ENCODE peak calls at places on chromosomes 1 and 21, in six cellular contexts. One of them, this sample, is unnamed.

GRCh38 chr1:87226341-87226760 is 102.3 kb upstream of the LMO4 start:
- DNase-seq in upper lobe of right lung: peak
- DNase-seq in DMS153: no peak
- DNase-seq in glutamatergic neuron: no peak
- DNase-seq in mammary epithelial cell: peak
- DNase-seq in psoas muscle: peak
- DNase-seq in this sample: no peak

GRCh38 chr21:27380303-27380702 is 413.4 kb upstream of the ADAMTS5 start:
- DNase-seq in upper lobe of right lung: no peak
- DNase-seq in DMS153: no peak
- DNase-seq in glutamatergic neuron: no peak
- DNase-seq in mammary epithelial cell: no peak
- DNase-seq in psoas muscle: no peak
- DNase-seq in this sample: no peak

GRCh38 chr1:212981025-212981495 is 30.7 kb downstream of the VASH2 start:
- DNase-seq in upper lobe of right lung: no peak
- DNase-seq in DMS153: peak
- DNase-seq in glutamatergic neuron: no peak
- DNase-seq in mammary epithelial cell: no peak
- DNase-seq in psoas muscle: peak
- DNase-seq in this sample: no peak

GRCh38 chr1:110118636-110119396 is 6.6 kb downstream of the UBL4B start:
- DNase-seq in upper lobe of right lung: no peak
- DNase-seq in DMS153: no peak
- DNase-seq in glutamatergic neuron: no peak
- DNase-seq in mammary epithelial cell: peak
- DNase-seq in psoas muscle: no peak
- DNase-seq in this sample: no peak

GRCh38 chr21:29405503-29406122 is 106.9 kb downstream of the BACH1 start:
- DNase-seq in upper lobe of right lung: no peak
- DNase-seq in DMS153: no peak
- DNase-seq in glutamatergic neuron: no peak
- DNase-seq in mammary epithelial cell: no peak
- DNase-seq in psoas muscle: no peak
- DNase-seq in this sample: no peak

GRCh38 chr1:53139911-53140310 is 2.5 kb downstream of the SLC1A7 start:
- DNase-seq in upper lobe of right lung: no peak
- DNase-seq in DMS153: no peak
- DNase-seq in glutamatergic neuron: no peak
- DNase-seq in mammary epithelial cell: no peak
- DNase-seq in psoas muscle: no peak
- DNase-seq in this sample: no peak

GRCh38 chr1:119452085-119452484 is 37.1 kb downstream of the HSD3B2 start:
- DNase-seq in upper lobe of right lung: no peak
- DNase-seq in DMS153: no peak
- DNase-seq in glutamatergic neuron: no peak
- DNase-seq in mammary epithelial cell: no peak
- DNase-seq in psoas muscle: no peak
- DNase-seq in this sample: no peak

GRCh38 chr1:233982827-233983518 is 78.5 kb downstream of the SLC35F3 start:
- DNase-seq in upper lobe of right lung: no peak
- DNase-seq in DMS153: no peak
- DNase-seq in glutamatergic neuron: no peak
- DNase-seq in mammary epithelial cell: peak
- DNase-seq in psoas muscle: no peak
- DNase-seq in this sample: no peak

GRCh38 chr1:3770047-3770765 is 2.3 kb upstream of the SMIM1 start:
- DNase-seq in upper lobe of right lung: no peak
- DNase-seq in DMS153: no peak
- DNase-seq in glutamatergic neuron: no peak
- DNase-seq in mammary epithelial cell: no peak
- DNase-seq in psoas muscle: peak
- DNase-seq in this sample: no peak

GRCh38 chr1:44881011-44881632 is 38.1 kb upstream of the PTCH2 start:
- DNase-seq in upper lobe of right lung: no peak
- DNase-seq in DMS153: no peak
- DNase-seq in glutamatergic neuron: no peak
- DNase-seq in mammary epithelial cell: peak
- DNase-seq in psoas muscle: no peak
- DNase-seq in this sample: no peak

GRCh38 chr1:222643603-222643936 is 25.7 kb downstream of the MIA3 start:
- DNase-seq in upper lobe of right lung: no peak
- DNase-seq in DMS153: no peak
- DNase-seq in glutamatergic neuron: peak
- DNase-seq in mammary epithelial cell: no peak
- DNase-seq in psoas muscle: no peak
- DNase-seq in this sample: no peak

GRCh38 chr1:98860314-98860713 is 144.3 kb downstream of the PLPPR5 start:
- DNase-seq in upper lobe of right lung: no peak
- DNase-seq in DMS153: no peak
- DNase-seq in glutamatergic neuron: no peak
- DNase-seq in mammary epithelial cell: no peak
- DNase-seq in psoas muscle: no peak
- DNase-seq in this sample: no peak

GRCh38 chr1:95035536-95035935 is 37.2 kb downstream of the ALG14 start:
- DNase-seq in upper lobe of right lung: no peak
- DNase-seq in DMS153: no peak
- DNase-seq in glutamatergic neuron: no peak
- DNase-seq in mammary epithelial cell: peak
- DNase-seq in psoas muscle: no peak
- DNase-seq in this sample: no peak

GRCh38 chr1:68051475-68051874 is 1.0 kb upstream of the DIRAS3 start:
- DNase-seq in upper lobe of right lung: no peak
- DNase-seq in DMS153: no peak
- DNase-seq in glutamatergic neuron: peak
- DNase-seq in mammary epithelial cell: peak
- DNase-seq in psoas muscle: peak
- DNase-seq in this sample: no peak